ENCODE peak calls at places on chromosome 17, in seven cellular contexts. One of them, this sample, is unnamed.

GRCh38 chr17:80058311-80058955 is 22.0 kb downstream of the CCDC40 start:
- DNase-seq in lung: no peak
- DNase-seq in cardiac muscle cell: no peak
- DNase-seq in heart right ventricle: no peak
- DNase-seq in CD4-positive, CD25-positive, alpha-beta regulatory T cell: no peak
- DNase-seq in body of pancreas: no peak
- DNase-seq in AG04449: no peak
- DNase-seq in this sample: no peak

GRCh38 chr17:45370949-45371413 is 54.2 kb upstream of the MAP3K14 start:
- DNase-seq in AG04449: no peak
- DNase-seq in CD4-positive, CD25-positive, alpha-beta regulatory T cell: no peak
- DNase-seq in cardiac muscle cell: no peak
- DNase-seq in lung: no peak
- DNase-seq in heart right ventricle: no peak
- DNase-seq in body of pancreas: no peak
- DNase-seq in this sample: no peak

GRCh38 chr17:65537845-65538678 is 23.4 kb downstream of the AXIN2 start:
- DNase-seq in AG04449: no peak
- DNase-seq in heart right ventricle: no peak
- DNase-seq in CD4-positive, CD25-positive, alpha-beta regulatory T cell: peak
- DNase-seq in body of pancreas: no peak
- DNase-seq in cardiac muscle cell: no peak
- DNase-seq in lung: no peak
- DNase-seq in this sample: no peak

GRCh38 chr17:34487616-34488015 is 91.8 kb upstream of the TMEM132E start:
- DNase-seq in heart right ventricle: no peak
- DNase-seq in cardiac muscle cell: no peak
- DNase-seq in CD4-positive, CD25-positive, alpha-beta regulatory T cell: no peak
- DNase-seq in AG04449: no peak
- DNase-seq in lung: no peak
- DNase-seq in body of pancreas: no peak
- DNase-seq in this sample: no peak

GRCh38 chr17:19460695-19461094 is 49.7 kb downstream of the RNF112 start:
- DNase-seq in lung: no peak
- DNase-seq in body of pancreas: no peak
- DNase-seq in heart right ventricle: no peak
- DNase-seq in AG04449: no peak
- DNase-seq in CD4-positive, CD25-positive, alpha-beta regulatory T cell: no peak
- DNase-seq in cardiac muscle cell: no peak
- DNase-seq in this sample: no peak

GRCh38 chr17:63041722-63042121 is 75.7 kb downstream of the TANC2 start:
- DNase-seq in CD4-positive, CD25-positive, alpha-beta regulatory T cell: no peak
- DNase-seq in body of pancreas: no peak
- DNase-seq in AG04449: no peak
- DNase-seq in heart right ventricle: no peak
- DNase-seq in cardiac muscle cell: no peak
- DNase-seq in lung: no peak
- DNase-seq in this sample: no peak

GRCh38 chr17:74442670-74443515 is 11.0 kb downstream of the GPRC5C start:
- DNase-seq in heart right ventricle: peak
- DNase-seq in lung: peak
- DNase-seq in cardiac muscle cell: peak
- DNase-seq in body of pancreas: peak
- DNase-seq in AG04449: no peak
- DNase-seq in CD4-positive, CD25-positive, alpha-beta regulatory T cell: no peak
- DNase-seq in this sample: no peak

GRCh38 chr17:19017804-19018599 is 13.4 kb upstream of the FAM83G start:
- DNase-seq in lung: no peak
- DNase-seq in CD4-positive, CD25-positive, alpha-beta regulatory T cell: no peak
- DNase-seq in body of pancreas: no peak
- DNase-seq in AG04449: no peak
- DNase-seq in cardiac muscle cell: no peak
- DNase-seq in heart right ventricle: no peak
- DNase-seq in this sample: no peak

GRCh38 chr17:48619821-48620496 is 4.9 kb upstream of the HOXB8 start:
- DNase-seq in body of pancreas: no peak
- DNase-seq in cardiac muscle cell: no peak
- DNase-seq in CD4-positive, CD25-positive, alpha-beta regulatory T cell: no peak
- DNase-seq in heart right ventricle: no peak
- DNase-seq in lung: no peak
- DNase-seq in AG04449: no peak
- DNase-seq in this sample: no peak

GRCh38 chr17:48622857-48623256 is 3.3 kb downstream of the HOXB9 start:
- DNase-seq in body of pancreas: no peak
- DNase-seq in lung: no peak
- DNase-seq in CD4-positive, CD25-positive, alpha-beta regulatory T cell: no peak
- DNase-seq in AG04449: no peak
- DNase-seq in cardiac muscle cell: no peak
- DNase-seq in heart right ventricle: no peak
- DNase-seq in this sample: no peak

GRCh38 chr17:48623583-48623982 is 2.6 kb downstream of the HOXB9 start:
- DNase-seq in cardiac muscle cell: no peak
- DNase-seq in CD4-positive, CD25-positive, alpha-beta regulatory T cell: no peak
- DNase-seq in heart right ventricle: no peak
- DNase-seq in body of pancreas: no peak
- DNase-seq in AG04449: no peak
- DNase-seq in lung: no peak
- DNase-seq in this sample: no peak

GRCh38 chr17:48620497-48621139 is 5.5 kb upstream of the HOXB8 start:
- DNase-seq in CD4-positive, CD25-positive, alpha-beta regulatory T cell: no peak
- DNase-seq in AG04449: no peak
- DNase-seq in lung: no peak
- DNase-seq in cardiac muscle cell: no peak
- DNase-seq in heart right ventricle: no peak
- DNase-seq in body of pancreas: no peak
- DNase-seq in this sample: no peak

GRCh38 chr17:48621410-48622387 is 4.5 kb downstream of the HOXB9 start:
- DNase-seq in cardiac muscle cell: no peak
- DNase-seq in AG04449: no peak
- DNase-seq in heart right ventricle: no peak
- DNase-seq in body of pancreas: no peak
- DNase-seq in CD4-positive, CD25-positive, alpha-beta regulatory T cell: no peak
- DNase-seq in lung: no peak
- DNase-seq in this sample: no peak
- H3K4me3 ChIP-seq in cardiac muscle cell: no peak
- H3K4me3 ChIP-seq in AG04449: no peak
- H3K4me3 ChIP-seq in heart right ventricle: no peak
- H3K4me3 ChIP-seq in body of pancreas: no peak
- H3K4me3 ChIP-seq in CD4-positive, CD25-positive, alpha-beta regulatory T cell: no peak
- H3K4me3 ChIP-seq in lung: no peak
- H3K4me3 ChIP-seq in this sample: no peak

GRCh38 chr17:49572806-49573420 is 2.8 kb upstream of the NXPH3 start:
- DNase-seq in lung: no peak
- DNase-seq in AG04449: no peak
- DNase-seq in CD4-positive, CD25-positive, alpha-beta regulatory T cell: no peak
- DNase-seq in body of pancreas: no peak
- DNase-seq in cardiac muscle cell: no peak
- DNase-seq in heart right ventricle: no peak
- DNase-seq in this sample: no peak

GRCh38 chr17:49572226-49572625 is 3.4 kb upstream of the NXPH3 start:
- DNase-seq in body of pancreas: no peak
- DNase-seq in heart right ventricle: no peak
- DNase-seq in lung: no peak
- DNase-seq in AG04449: no peak
- DNase-seq in cardiac muscle cell: no peak
- DNase-seq in CD4-positive, CD25-positive, alpha-beta regulatory T cell: no peak
- DNase-seq in this sample: no peak

GRCh38 chr17:49571283-49571682 is 4.4 kb upstream of the NXPH3 start:
- DNase-seq in lung: no peak
- DNase-seq in cardiac muscle cell: no peak
- DNase-seq in CD4-positive, CD25-positive, alpha-beta regulatory T cell: no peak
- DNase-seq in heart right ventricle: no peak
- DNase-seq in AG04449: no peak
- DNase-seq in body of pancreas: no peak
- DNase-seq in this sample: no peak

GRCh38 chr17:49571764-49572163 is 3.9 kb upstream of the NXPH3 start:
- DNase-seq in body of pancreas: no peak
- DNase-seq in heart right ventricle: no peak
- DNase-seq in lung: no peak
- DNase-seq in CD4-positive, CD25-positive, alpha-beta regulatory T cell: no peak
- DNase-seq in AG04449: no peak
- DNase-seq in cardiac muscle cell: no peak
- DNase-seq in this sample: no peak

DNA sequence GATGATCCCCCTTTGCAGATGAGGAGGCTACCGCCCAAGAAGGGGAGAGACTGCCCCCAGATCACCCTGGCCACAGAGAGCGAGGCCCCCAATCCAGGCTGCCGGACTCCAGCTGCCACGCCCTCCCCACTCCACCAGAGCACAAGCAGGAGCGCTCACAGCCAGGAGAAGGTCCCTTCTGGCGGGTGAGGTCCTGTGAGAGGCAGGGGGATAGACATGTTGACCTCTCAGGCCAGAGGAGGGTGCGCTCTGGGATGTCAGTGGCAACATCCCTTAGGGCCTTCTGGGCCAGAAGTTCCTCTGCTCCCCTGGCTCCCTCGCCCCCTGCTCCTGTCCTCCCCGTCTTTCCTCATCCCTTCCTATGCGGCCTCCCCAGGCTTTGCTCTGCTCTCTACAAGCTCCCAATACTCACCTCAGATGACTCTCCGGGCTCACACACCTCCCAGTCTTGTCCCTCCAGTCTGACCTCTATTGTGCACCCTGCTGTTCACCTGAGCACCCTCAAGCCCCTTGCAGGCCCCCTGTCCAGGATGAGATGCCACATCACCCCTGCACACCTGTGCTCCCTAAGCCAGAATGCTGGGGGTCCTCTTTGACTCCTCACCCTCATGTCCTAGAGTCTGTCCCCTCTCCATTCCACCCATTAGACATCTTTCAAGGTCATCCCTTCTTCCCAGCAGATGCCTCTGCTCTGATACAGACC is 5.0 kb upstream of the NXPH3 start:
- DNase-seq in heart right ventricle: no peak
- DNase-seq in CD4-positive, CD25-positive, alpha-beta regulatory T cell: no peak
- DNase-seq in cardiac muscle cell: no peak
- DNase-seq in AG04449: no peak
- DNase-seq in body of pancreas: no peak
- DNase-seq in lung: no peak
- DNase-seq in this sample: no peak
- H3K4me3 ChIP-seq in heart right ventricle: no peak
- H3K4me3 ChIP-seq in CD4-positive, CD25-positive, alpha-beta regulatory T cell: no peak
- H3K4me3 ChIP-seq in cardiac muscle cell: no peak
- H3K4me3 ChIP-seq in AG04449: no peak
- H3K4me3 ChIP-seq in body of pancreas: no peak
- H3K4me3 ChIP-seq in lung: no peak
- H3K4me3 ChIP-seq in this sample: no peak

DNA sequence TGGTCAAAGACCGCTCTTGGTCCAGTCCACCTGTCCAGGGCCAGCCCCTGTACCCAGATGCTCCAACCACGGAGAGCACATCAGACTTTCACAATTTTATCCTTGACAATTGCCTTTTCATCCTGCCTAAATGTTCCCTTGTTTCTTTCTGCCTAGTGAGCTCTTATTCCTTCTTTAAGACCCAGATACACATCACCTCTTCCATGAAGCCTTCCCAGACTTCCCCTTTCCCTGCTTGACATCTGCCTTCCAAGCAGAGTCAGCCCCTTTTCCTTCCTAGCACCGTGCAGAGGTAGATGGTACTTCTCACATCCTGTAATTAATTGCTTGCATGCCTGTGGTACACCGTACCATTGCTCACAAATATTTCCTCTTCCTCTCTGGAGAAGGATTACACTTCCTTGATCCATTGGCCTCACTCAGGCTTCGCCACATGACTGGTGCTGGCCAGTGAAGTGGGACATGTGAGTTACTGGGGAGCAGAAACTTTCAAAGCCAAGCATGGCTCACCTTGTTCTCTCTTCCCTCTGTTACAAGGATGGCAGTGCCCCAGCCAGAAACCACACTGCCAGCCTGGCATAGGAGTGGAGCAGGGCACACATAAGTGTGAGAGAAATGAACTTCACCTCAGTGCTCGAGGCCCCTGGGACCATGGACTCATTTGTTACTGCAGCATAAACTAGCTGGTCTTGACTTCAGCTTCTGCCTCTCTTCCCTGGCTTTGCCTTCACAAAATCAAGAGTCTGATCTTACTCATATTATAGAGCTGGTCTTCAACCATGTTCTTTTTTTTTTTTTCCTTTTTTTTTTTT is 44.0 kb downstream of the SOST start:
- DNase-seq in AG04449: no peak
- DNase-seq in cardiac muscle cell: no peak
- DNase-seq in body of pancreas: no peak
- DNase-seq in CD4-positive, CD25-positive, alpha-beta regulatory T cell: no peak
- DNase-seq in heart right ventricle: no peak
- DNase-seq in lung: no peak
- DNase-seq in this sample: no peak
- H3K4me3 ChIP-seq in AG04449: no peak
- H3K4me3 ChIP-seq in cardiac muscle cell: no peak
- H3K4me3 ChIP-seq in body of pancreas: no peak
- H3K4me3 ChIP-seq in CD4-positive, CD25-positive, alpha-beta regulatory T cell: no peak
- H3K4me3 ChIP-seq in heart right ventricle: peak
- H3K4me3 ChIP-seq in lung: no peak
- H3K4me3 ChIP-seq in this sample: no peak

GRCh38 chr17:76318586-76318985 is 10.5 kb upstream of the QRICH2 start:
- DNase-seq in body of pancreas: no peak
- DNase-seq in AG04449: peak
- DNase-seq in lung: no peak
- DNase-seq in cardiac muscle cell: no peak
- DNase-seq in CD4-positive, CD25-positive, alpha-beta regulatory T cell: no peak
- DNase-seq in heart right ventricle: no peak
- DNase-seq in this sample: no peak

GRCh38 chr17:76309461-76309860 is 1.4 kb upstream of the QRICH2 start:
- DNase-seq in lung: no peak
- DNase-seq in CD4-positive, CD25-positive, alpha-beta regulatory T cell: no peak
- DNase-seq in body of pancreas: no peak
- DNase-seq in heart right ventricle: no peak
- DNase-seq in cardiac muscle cell: no peak
- DNase-seq in AG04449: no peak
- DNase-seq in this sample: no peak

GRCh38 chr17:76317535-76317934 is 9.5 kb upstream of the QRICH2 start:
- DNase-seq in body of pancreas: no peak
- DNase-seq in CD4-positive, CD25-positive, alpha-beta regulatory T cell: no peak
- DNase-seq in lung: no peak
- DNase-seq in cardiac muscle cell: no peak
- DNase-seq in AG04449: no peak
- DNase-seq in heart right ventricle: no peak
- DNase-seq in this sample: no peak

DNA sequence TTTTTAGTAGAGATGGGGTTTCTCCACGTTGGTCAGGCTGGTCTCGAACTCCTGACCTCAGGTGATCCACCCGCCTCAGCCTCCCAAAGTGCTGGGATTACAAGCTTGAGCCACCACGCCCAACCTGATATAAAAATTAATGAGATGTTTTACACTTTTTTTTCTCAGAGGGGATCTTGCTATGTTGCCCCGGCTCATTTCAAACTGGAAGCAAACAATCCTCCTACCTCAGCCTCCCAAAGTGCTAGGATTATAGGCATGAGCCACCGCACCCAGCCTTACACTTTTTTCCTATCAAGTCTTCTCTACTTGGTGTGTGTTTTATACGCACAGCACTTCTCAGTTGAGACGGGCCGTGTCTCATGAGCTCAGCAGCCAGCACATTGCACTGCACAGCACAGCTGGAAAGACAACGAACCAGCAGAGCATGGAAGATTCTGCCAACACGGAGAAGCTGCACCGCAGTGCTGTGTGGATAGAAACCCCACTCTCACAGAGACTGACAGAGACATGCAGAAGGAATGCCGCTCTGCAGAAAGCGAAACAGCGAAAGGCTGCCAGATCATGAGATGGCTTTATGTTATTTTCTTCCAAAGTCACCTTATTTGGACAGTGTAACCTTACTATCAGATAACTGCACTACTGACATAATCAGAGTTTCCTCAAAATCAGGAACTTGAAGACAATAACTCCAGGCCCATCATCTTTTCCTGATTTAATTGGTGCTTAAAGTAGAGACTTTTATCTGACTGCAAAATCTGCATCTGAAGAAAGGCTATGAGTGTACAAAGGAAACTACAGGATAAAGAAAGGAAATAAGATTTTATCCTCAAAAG is 6.5 kb upstream of the QRICH2 start:
- DNase-seq in AG04449: no peak
- DNase-seq in cardiac muscle cell: no peak
- DNase-seq in body of pancreas: no peak
- DNase-seq in lung: no peak
- DNase-seq in CD4-positive, CD25-positive, alpha-beta regulatory T cell: no peak
- DNase-seq in heart right ventricle: no peak
- DNase-seq in this sample: no peak
- H3K4me3 ChIP-seq in AG04449: no peak
- H3K4me3 ChIP-seq in cardiac muscle cell: no peak
- H3K4me3 ChIP-seq in body of pancreas: no peak
- H3K4me3 ChIP-seq in lung: no peak
- H3K4me3 ChIP-seq in CD4-positive, CD25-positive, alpha-beta regulatory T cell: no peak
- H3K4me3 ChIP-seq in heart right ventricle: peak
- H3K4me3 ChIP-seq in this sample: no peak